ENCODE peak calls at places on chromosome 2, in five cellular contexts. One of them, this sample, is unnamed.

GRCh38 chr2:196182439-196183171 is 11.2 kb upstream of the STK17B start:
- DNase-seq in substantia nigra: no peak
- DNase-seq in skeletal muscle cell: no peak
- DNase-seq in SJSA1: no peak
- DNase-seq in B cell: no peak
- DNase-seq in this sample: no peak

GRCh38 chr2:160252278-160252887 is 52.3 kb upstream of the ITGB6 start:
- DNase-seq in substantia nigra: no peak
- DNase-seq in skeletal muscle cell: no peak
- DNase-seq in SJSA1: no peak
- DNase-seq in B cell: no peak
- DNase-seq in this sample: no peak

GRCh38 chr2:70842401-70842800 is 6.8 kb upstream of the CD207 start:
- DNase-seq in substantia nigra: no peak
- DNase-seq in skeletal muscle cell: no peak
- DNase-seq in SJSA1: peak; percentile 32
- DNase-seq in B cell: no peak
- DNase-seq in this sample: no peak

GRCh38 chr2:31967790-31968189 is 43.0 kb downstream of the MEMO1 start:
- DNase-seq in substantia nigra: no peak
- DNase-seq in skeletal muscle cell: no peak
- DNase-seq in SJSA1: no peak
- DNase-seq in B cell: no peak
- DNase-seq in this sample: no peak

GRCh38 chr2:75716406-75716805 is 5.7 kb upstream of the GCFC2 start:
- DNase-seq in substantia nigra: no peak
- DNase-seq in skeletal muscle cell: no peak
- DNase-seq in SJSA1: no peak
- DNase-seq in B cell: no peak
- DNase-seq in this sample: no peak

GRCh38 chr2:37645363-37645762 is 26.1 kb downstream of the CDC42EP3 start:
- DNase-seq in substantia nigra: no peak
- DNase-seq in skeletal muscle cell: no peak
- DNase-seq in SJSA1: peak; percentile 60
- DNase-seq in B cell: no peak
- DNase-seq in this sample: no peak

GRCh38 chr2:178268435-178268834 is 74.1 kb downstream of the OSBPL6 start:
- DNase-seq in substantia nigra: no peak
- DNase-seq in skeletal muscle cell: no peak
- DNase-seq in SJSA1: no peak
- DNase-seq in B cell: no peak
- DNase-seq in this sample: no peak

GRCh38 chr2:223306371-223306770 is 254.4 kb downstream of the KCNE4 start:
- DNase-seq in substantia nigra: no peak
- DNase-seq in skeletal muscle cell: no peak
- DNase-seq in SJSA1: no peak
- DNase-seq in B cell: no peak
- DNase-seq in this sample: peak; percentile 1

GRCh38 chr2:64524604-64525322 is 635 bp downstream of the AFTPH start:
- DNase-seq in substantia nigra: no peak
- DNase-seq in skeletal muscle cell: no peak
- DNase-seq in SJSA1: no peak
- DNase-seq in B cell: no peak
- DNase-seq in this sample: no peak

GRCh38 chr2:237563816-237564215 is 2.6 kb upstream of the PRLH start:
- DNase-seq in substantia nigra: no peak
- DNase-seq in skeletal muscle cell: no peak
- DNase-seq in SJSA1: no peak
- DNase-seq in B cell: no peak
- DNase-seq in this sample: no peak

GRCh38 chr2:60852282-60852860 is 29.0 kb upstream of the REL start:
- DNase-seq in substantia nigra: no peak
- DNase-seq in skeletal muscle cell: no peak
- DNase-seq in SJSA1: no peak
- DNase-seq in B cell: no peak
- DNase-seq in this sample: no peak

GRCh38 chr2:212548459-212548815 is 9.8 kb upstream of the ERBB4 start:
- DNase-seq in substantia nigra: no peak
- DNase-seq in skeletal muscle cell: no peak
- DNase-seq in SJSA1: no peak
- DNase-seq in B cell: no peak
- DNase-seq in this sample: no peak

GRCh38 chr2:225694664-225695063 is 295.2 kb downstream of the NYAP2 start:
- DNase-seq in substantia nigra: no peak
- DNase-seq in skeletal muscle cell: no peak
- DNase-seq in SJSA1: no peak
- DNase-seq in B cell: no peak
- DNase-seq in this sample: no peak

GRCh38 chr2:130806370-130806769 is 30.3 kb upstream of the ARHGEF4 start:
- DNase-seq in substantia nigra: no peak
- DNase-seq in skeletal muscle cell: no peak
- DNase-seq in SJSA1: no peak
- DNase-seq in B cell: no peak
- DNase-seq in this sample: no peak

GRCh38 chr2:240505946-240506345 is 51.8 kb downstream of the ANKMY1 start:
- DNase-seq in substantia nigra: no peak
- DNase-seq in skeletal muscle cell: no peak
- DNase-seq in SJSA1: peak; percentile 31
- DNase-seq in B cell: no peak
- DNase-seq in this sample: no peak

GRCh38 chr2:181660181-181660580 is 3.3 kb upstream of the CERKL start:
- DNase-seq in substantia nigra: no peak
- DNase-seq in skeletal muscle cell: no peak
- DNase-seq in SJSA1: no peak
- DNase-seq in B cell: no peak
- DNase-seq in this sample: no peak

GRCh38 chr2:149860276-149860921 is 272.8 kb upstream of the MMADHC start:
- DNase-seq in substantia nigra: no peak
- DNase-seq in skeletal muscle cell: peak; percentile 70
- DNase-seq in SJSA1: peak; percentile 71
- DNase-seq in B cell: no peak
- DNase-seq in this sample: peak; percentile 69

GRCh38 chr2:163185160-163185559 is 346.6 kb upstream of the KCNH7 start:
- DNase-seq in substantia nigra: no peak
- DNase-seq in skeletal muscle cell: no peak
- DNase-seq in SJSA1: no peak
- DNase-seq in B cell: no peak
- DNase-seq in this sample: no peak

GRCh38 chr2:128681351-128681906 is 362.8 kb upstream of the HS6ST1 start:
- DNase-seq in substantia nigra: no peak
- DNase-seq in skeletal muscle cell: no peak
- DNase-seq in SJSA1: peak; percentile 23
- DNase-seq in B cell: no peak
- DNase-seq in this sample: no peak

GRCh38 chr2:36246320-36246990 is 109.1 kb upstream of the CRIM1 start:
- DNase-seq in substantia nigra: no peak
- DNase-seq in skeletal muscle cell: no peak
- DNase-seq in SJSA1: no peak
- DNase-seq in B cell: no peak
- DNase-seq in this sample: no peak

GRCh38 chr2:127410871-127411396 is 7.3 kb upstream of the PROC start:
- DNase-seq in substantia nigra: no peak
- DNase-seq in skeletal muscle cell: no peak
- DNase-seq in SJSA1: peak; percentile 78
- DNase-seq in B cell: no peak
- DNase-seq in this sample: no peak

GRCh38 chr2:112481528-112482228 is at the start of gene TTL:
- DNase-seq in substantia nigra: peak; percentile 63
- DNase-seq in skeletal muscle cell: no peak
- DNase-seq in SJSA1: peak; percentile 57
- DNase-seq in B cell: peak; percentile 78
- DNase-seq in this sample: no peak

GRCh38 chr2:146984014-146984413 is 860.8 kb upstream of the ACVR2A start:
- DNase-seq in substantia nigra: no peak
- DNase-seq in skeletal muscle cell: no peak
- DNase-seq in SJSA1: no peak
- DNase-seq in B cell: no peak
- DNase-seq in this sample: no peak

GRCh38 chr2:111634050-111634784 is 249.8 kb downstream of the ANAPC1 start:
- DNase-seq in substantia nigra: no peak
- DNase-seq in skeletal muscle cell: no peak
- DNase-seq in SJSA1: no peak
- DNase-seq in B cell: no peak
- DNase-seq in this sample: peak; percentile 27

GRCh38 chr2:218289639-218290315 is 2.5 kb downstream of the TMBIM1 start:
- DNase-seq in substantia nigra: no peak
- DNase-seq in skeletal muscle cell: no peak
- DNase-seq in SJSA1: no peak
- DNase-seq in B cell: no peak
- DNase-seq in this sample: no peak

GRCh38 chr2:32932825-32933755 is 13.7 kb upstream of the LTBP1 start:
- DNase-seq in substantia nigra: no peak
- DNase-seq in skeletal muscle cell: no peak
- DNase-seq in SJSA1: no peak
- DNase-seq in B cell: no peak
- DNase-seq in this sample: no peak

GRCh38 chr2:178676046-178676445 is 131.2 kb downstream of the TTN start:
- DNase-seq in substantia nigra: no peak
- DNase-seq in skeletal muscle cell: no peak
- DNase-seq in SJSA1: no peak
- DNase-seq in B cell: no peak
- DNase-seq in this sample: no peak

GRCh38 chr2:163266772-163267171 is 428.2 kb upstream of the KCNH7 start:
- DNase-seq in substantia nigra: no peak
- DNase-seq in skeletal muscle cell: peak; percentile 87
- DNase-seq in SJSA1: no peak
- DNase-seq in B cell: no peak
- DNase-seq in this sample: peak; percentile 24

GRCh38 chr2:230974096-230974913 is 21.6 kb upstream of the SPATA3 start:
- DNase-seq in substantia nigra: no peak
- DNase-seq in skeletal muscle cell: peak; percentile 19
- DNase-seq in SJSA1: peak; percentile 92
- DNase-seq in B cell: peak; percentile 66
- DNase-seq in this sample: no peak

GRCh38 chr2:96361751-96362150 is 26.2 kb downstream of the NCAPH start:
- DNase-seq in substantia nigra: no peak
- DNase-seq in skeletal muscle cell: no peak
- DNase-seq in SJSA1: no peak
- DNase-seq in B cell: no peak
- DNase-seq in this sample: no peak

GRCh38 chr2:32559136-32559535 is 68.7 kb upstream of the TTC27 start:
- DNase-seq in substantia nigra: no peak
- DNase-seq in skeletal muscle cell: no peak
- DNase-seq in SJSA1: no peak
- DNase-seq in B cell: no peak
- DNase-seq in this sample: no peak

GRCh38 chr2:108069515-108070310 is 83.4 kb downstream of the SLC5A7 start:
- DNase-seq in substantia nigra: no peak
- DNase-seq in skeletal muscle cell: no peak
- DNase-seq in SJSA1: no peak
- DNase-seq in B cell: no peak
- DNase-seq in this sample: no peak

GRCh38 chr2:136070913-136071312 is 47.0 kb downstream of the CXCR4 start:
- DNase-seq in substantia nigra: no peak
- DNase-seq in skeletal muscle cell: no peak
- DNase-seq in SJSA1: no peak
- DNase-seq in B cell: no peak
- DNase-seq in this sample: no peak

GRCh38 chr2:222903234-222904220 is 42.7 kb downstream of the ACSL3 start:
- DNase-seq in substantia nigra: no peak
- DNase-seq in skeletal muscle cell: no peak
- DNase-seq in SJSA1: no peak
- DNase-seq in B cell: peak; percentile 48
- DNase-seq in this sample: no peak

GRCh38 chr2:229408356-229408755 is 137.3 kb upstream of the PID1 start:
- DNase-seq in substantia nigra: no peak
- DNase-seq in skeletal muscle cell: peak; percentile 88
- DNase-seq in SJSA1: peak; percentile 78
- DNase-seq in B cell: no peak
- DNase-seq in this sample: peak; percentile 76

This sample was measured in AG04450.